ENCODE peak calls at places on chromosomes 12 and 14, in nine cellular contexts. S, G, U, L, A, J, Q, X and N are unnamed samples.
A peak's percentile ranks its signal among the peaks of the same experiment; 100 is the strongest.

GRCh38 chr12:99985129-99985570 is 414 bp upstream of the ANKS1B start:
- DNase-seq in S (peak; percentile 21), G (no peak), U (no peak), L (no peak), A (peak; percentile 36), J (no peak), Q (no peak), X (no peak), N (no peak)

GRCh38 chr12:89349814-89350213 is 2.5 kb downstream of the DUSP6 start:
- DNase-seq in S (peak; percentile 88), G (peak; percentile 78), U (peak; percentile 49), L (peak; percentile 43), A (peak; percentile 74), J (peak; percentile 38), Q (no peak), X (no peak), N (peak; percentile 53)

GRCh38 chr12:68304626-68305025 is 27.5 kb downstream of the MDM1 start:
- DNase-seq in S (peak; percentile 48), G (no peak), U (no peak), L (no peak), A (peak; percentile 42), J (no peak), Q (no peak), X (no peak), N (no peak)

GRCh38 chr14:49853572-49854375 is 1.2 kb upstream of the NEMF start:
- DNase-seq in S (peak; percentile 91), G (peak; percentile 83), U (peak; percentile 84), L (peak; percentile 78), A (peak; percentile 91), J (peak; percentile 83), Q (peak; percentile 70), X (no peak), N (peak; percentile 56)

GRCh38 chr12:8080131-8080530 is 1.9 kb upstream of the NECAP1 start:
- DNase-seq in S (no peak), G (no peak), U (no peak), L (no peak), A (no peak), J (no peak), Q (no peak), X (no peak), N (no peak)

GRCh38 chr12:131536766-131537165 is 174.1 kb upstream of the SFSWAP start:
- DNase-seq in S (no peak), G (no peak), U (no peak), L (no peak), A (no peak), J (no peak), Q (no peak), X (no peak), N (no peak)

GRCh38 chr12:105315726-105316125 is 14.8 kb upstream of the C12orf75 start:
- DNase-seq in S (no peak), G (no peak), U (no peak), L (no peak), A (no peak), J (no peak), Q (no peak), X (no peak), N (no peak)

GRCh38 chr12:104578453-104578852 is 121.7 kb downstream of the CHST11 start:
- DNase-seq in S (peak; percentile 89), G (no peak), U (no peak), L (peak; percentile 60), A (peak; percentile 64), J (peak; percentile 88), Q (no peak), X (no peak), N (no peak)

GRCh38 chr12:128969480-128970055 is 116.3 kb downstream of the GLT1D1 start:
- DNase-seq in S (no peak), G (no peak), U (peak; percentile 50), L (no peak), A (no peak), J (no peak), Q (no peak), X (no peak), N (no peak)

GRCh38 chr12:49672351-49673181 is 34.6 kb downstream of the FMNL3 start:
- DNase-seq in S (no peak), G (peak; percentile 61), U (no peak), L (no peak), A (no peak), J (no peak), Q (no peak), X (no peak), N (no peak)

GRCh38 chr12:49675137-49675536 is 32.1 kb downstream of the FMNL3 start:
- DNase-seq in S (no peak), G (no peak), U (no peak), L (no peak), A (no peak), J (no peak), Q (no peak), X (no peak), N (no peak)

GRCh38 chr12:49671051-49671765 is 36.0 kb downstream of the FMNL3 start:
- DNase-seq in S (no peak), G (peak; percentile 60), U (no peak), L (no peak), A (no peak), J (no peak), Q (no peak), X (no peak), N (no peak)

GRCh38 chr12:49674318-49674985 is 32.8 kb downstream of the FMNL3 start:
- DNase-seq in S (peak; percentile 41), G (no peak), U (no peak), L (no peak), A (peak; percentile 65), J (peak; percentile 12), Q (no peak), X (no peak), N (no peak)

GRCh38 chr12:49673446-49674317 is 33.5 kb downstream of the FMNL3 start:
- DNase-seq in S (peak; percentile 95), G (peak; percentile 98), U (no peak), L (peak; percentile 94), A (peak; percentile 97), J (peak; percentile 90), Q (peak; percentile 95), X (peak; percentile 98), N (peak; percentile 86)
- TF ChIP-seq CTCF in S (peak; percentile 49), G (peak; percentile 75), U (no peak), L (peak; percentile 47), A (peak; percentile 17), J (peak; percentile 60), Q (peak; percentile 46), X (no peak), N (peak; percentile 64)

DNA sequence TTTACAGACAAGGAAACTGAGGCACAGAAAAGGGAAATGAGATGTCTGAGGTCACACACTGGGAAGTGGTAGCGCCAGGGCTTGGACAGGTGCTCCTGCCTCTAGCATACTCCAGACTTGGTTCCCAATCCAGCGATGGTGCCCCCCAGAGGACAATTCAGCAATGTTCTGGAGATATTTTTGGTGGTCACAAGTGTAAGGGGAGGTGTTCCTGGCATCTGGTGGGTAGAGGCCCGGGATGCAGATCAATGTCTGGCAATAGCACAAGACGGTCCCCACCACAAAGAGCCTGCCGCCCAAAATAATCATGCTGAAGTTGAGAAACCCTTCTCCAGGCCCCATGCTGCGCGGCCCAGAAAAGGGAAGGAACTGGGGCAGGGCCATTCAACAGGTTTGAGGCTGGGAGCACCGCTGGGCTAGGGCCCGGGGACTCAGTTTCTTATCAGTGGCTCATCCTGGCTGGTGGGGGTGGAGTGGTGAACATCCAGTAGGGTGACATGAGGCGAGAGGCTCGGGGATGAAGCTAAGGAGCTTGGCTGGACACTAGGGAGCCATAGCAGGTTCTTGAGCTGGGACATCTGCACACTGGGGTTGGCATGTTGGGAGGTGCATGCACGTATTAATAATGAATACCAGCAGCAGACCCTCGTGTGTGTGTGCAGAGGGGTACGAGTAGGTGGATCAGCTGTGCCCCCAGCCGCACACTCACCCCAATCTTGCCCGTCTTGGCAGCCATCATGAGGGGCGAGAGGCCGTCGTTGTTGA is 35.1 kb downstream of the TRPV4 start:
- DNase-seq in S (no peak), G (no peak), U (peak; percentile 40), L (no peak), A (no peak), J (no peak), Q (no peak), X (no peak), N (no peak)
- TF ChIP-seq CTCF in S (peak; percentile 28), G (no peak), U (no peak), L (no peak), A (peak; percentile 13), J (peak; percentile 47), Q (no peak), X (no peak), N (no peak)

DNA sequence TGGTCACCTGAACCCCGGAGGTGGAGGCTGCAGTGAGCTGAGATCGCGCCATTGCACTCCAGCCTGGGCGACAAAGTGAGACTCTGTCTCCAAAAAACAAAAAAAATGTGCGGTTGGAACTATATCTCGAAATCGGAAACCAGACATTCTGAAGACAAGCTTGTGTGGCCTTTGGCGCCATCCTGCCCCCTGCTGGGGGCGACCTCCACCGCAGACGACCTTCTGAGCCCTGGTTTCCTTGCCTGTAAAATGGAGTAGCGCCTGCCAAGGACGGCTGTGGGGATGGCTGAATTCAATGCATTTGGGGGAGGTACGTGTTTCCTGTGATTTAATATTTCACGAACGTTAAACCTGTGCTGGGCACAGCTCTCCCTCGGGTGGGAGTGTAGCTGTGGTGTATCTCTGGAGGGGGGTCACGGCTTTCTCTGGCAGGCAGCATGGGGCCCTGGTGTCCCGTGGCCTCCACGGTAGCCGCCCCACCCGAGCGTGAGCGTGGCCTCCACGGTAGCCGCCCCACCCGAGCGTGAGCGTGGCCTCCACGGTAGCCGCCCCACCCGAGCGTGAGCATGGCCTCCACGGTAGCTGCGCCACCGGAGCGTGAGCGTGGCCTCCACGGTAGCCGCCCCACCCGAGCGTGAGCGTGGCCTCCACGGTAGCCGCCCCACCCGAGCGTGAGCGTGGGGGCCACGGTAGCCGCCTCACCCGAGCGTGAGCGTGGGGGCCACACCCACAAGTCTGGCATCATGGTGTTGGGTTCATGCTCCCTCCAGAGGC is 55.3 kb downstream of the LRCOL1 start:
- DNase-seq in S (no peak), G (no peak), U (no peak), L (no peak), A (no peak), J (no peak), Q (no peak), X (no peak), N (no peak)
- TF ChIP-seq CTCF in S (peak; percentile 29), G (no peak), U (peak; percentile 26), L (no peak), A (no peak), J (peak; percentile 62), Q (no peak), X (no peak), N (no peak)

DNA sequence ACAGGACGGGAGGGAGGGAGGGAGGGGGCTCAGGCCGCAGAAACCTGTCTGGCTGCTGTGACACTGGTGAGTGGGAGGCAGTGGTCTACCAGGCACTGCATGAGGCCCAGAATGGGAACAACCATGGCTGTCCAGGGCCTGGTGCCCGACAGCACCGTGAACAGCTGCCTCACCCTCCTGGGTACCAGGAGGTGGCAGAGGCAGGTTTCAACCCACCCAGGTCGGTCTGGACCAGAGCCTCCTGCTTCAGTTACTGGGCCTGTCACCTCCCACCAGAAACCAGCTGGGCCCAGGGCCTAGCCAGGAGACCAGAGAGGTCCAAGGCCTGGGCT is 80.2 kb downstream of the ITPK1 start:
- DNase-seq in S (no peak), G (no peak), U (no peak), L (no peak), A (no peak), J (no peak), Q (no peak), X (no peak), N (no peak)
- TF ChIP-seq CTCF in S (no peak), G (no peak), U (no peak), L (no peak), A (no peak), J (no peak), Q (no peak), X (no peak), N (no peak)